ENCODE peak calls at places on chromosome X, in four cellular contexts. J is OCI-LY7, E is Panc1, B is IMR-90. G is an unnamed sample.

GRCh38 chrX:123121241-123121640 is 62.8 kb upstream of the GRIA3 start:
- DNase-seq in J (no peak), E (no peak), B (no peak), G (no peak)

GRCh38 chrX:106997611-106998010 is 2.4 kb downstream of the MORC4 start:
- DNase-seq in J (no peak), E (no peak), B (no peak), G (no peak)

GRCh38 chrX:130994671-130995070 is 63.5 kb upstream of the ARHGAP36 start:
- DNase-seq in J (peak; percentile 22), E (no peak), B (peak; percentile 2), G (no peak)

GRCh38 chrX:102516314-102516936 is at the start of gene TMSB15A:
- DNase-seq in J (no peak), E (no peak), B (peak; percentile 28), G (no peak)

GRCh38 chrX:112642349-112642748 is 37.4 kb downstream of the LHFPL1 start:
- DNase-seq in J (peak; percentile 44), E (peak; percentile 47), B (peak; percentile 75), G (peak; percentile 23)

GRCh38 chrX:80576815-80577533 is 156.7 kb downstream of the TENT5D start:
- DNase-seq in J (no peak), E (no peak), B (no peak), G (no peak)

GRCh38 chrX:9430346-9430745 is 34.5 kb upstream of the TBL1X start:
- DNase-seq in J (no peak), E (no peak), B (no peak), G (no peak)

GRCh38 chrX:3485727-3486126 is 139.3 kb upstream of the MXRA5 start:
- DNase-seq in J (no peak), E (no peak), B (no peak), G (no peak)

GRCh38 chrX:119745283-119745848 is 13.0 kb upstream of the SOWAHD start:
- DNase-seq in J (no peak), E (no peak), B (no peak), G (no peak)

GRCh38 chrX:28586891-28587635 is at the start of gene IL1RAPL1:
- DNase-seq in J (no peak), E (no peak), B (peak; percentile 81), G (peak; percentile 41)

GRCh38 chrX:9530848-9531274 is 66.0 kb downstream of the TBL1X start:
- DNase-seq in J (peak; percentile 73), E (no peak), B (peak; percentile 88), G (peak; percentile 55)

GRCh38 chrX:40172169-40172979 is 74.6 kb upstream of the BCOR start:
- DNase-seq in J (peak; percentile 56), E (no peak), B (peak; percentile 44), G (no peak)

GRCh38 chrX:133986008-133986683 is 752 bp upstream of the GPC3 start:
- DNase-seq in J (no peak), E (no peak), B (no peak), G (no peak)

GRCh38 chrX:152861116-152861515 is 30.3 kb downstream of the NSDHL start:
- DNase-seq in J (no peak), E (no peak), B (peak; percentile 21), G (peak; percentile 13)

GRCh38 chrX:101415180-101416130 is 7.4 kb downstream of the HNRNPH2 start:
- DNase-seq in J (peak; percentile 64), E (peak; percentile 64), B (peak; percentile 84), G (peak; percentile 63)

GRCh38 chrX:10217218-10217617 is 60.4 kb downstream of the CLCN4 start:
- DNase-seq in J (peak; percentile 21), E (no peak), B (no peak), G (no peak)

GRCh38 chrX:21966866-21967265 is 26.4 kb downstream of the SMS start:
- DNase-seq in J (no peak), E (no peak), B (no peak), G (no peak)

GRCh38 chrX:138128025-138128671 is 562.2 kb downstream of the ZIC3 start:
- DNase-seq in J (peak; percentile 24), E (peak; percentile 18), B (peak; percentile 11), G (no peak)

GRCh38 chrX:115344885-115345653 is 55.6 kb downstream of the LUZP4 start:
- DNase-seq in J (no peak), E (peak; percentile 36), B (peak; percentile 95), G (peak; percentile 90)

GRCh38 chrX:22652596-22652995 is 347.2 kb upstream of the DDX53 start:
- DNase-seq in J (no peak), E (no peak), B (peak; percentile 50), G (peak; percentile 8)

GRCh38 chrX:151902813-151903591 is 9.7 kb upstream of the MAGEA4 start:
- DNase-seq in J (no peak), E (peak; percentile 25), B (peak; percentile 66), G (peak; percentile 55)

GRCh38 chrX:46444011-46444410 is 101.2 kb downstream of the ZNF674 start:
- DNase-seq in J (no peak), E (peak; percentile 5), B (peak; percentile 89), G (peak; percentile 39)

GRCh38 chrX:84362184-84362838 is 139.9 kb downstream of the HDX start:
- DNase-seq in J (no peak), E (no peak), B (peak; percentile 19), G (no peak)

GRCh38 chrX:20609916-20610415 is 343.3 kb upstream of the RPS6KA3 start:
- DNase-seq in J (no peak), E (no peak), B (no peak), G (no peak)
- H3K4me3 ChIP-seq in J (no peak overlapping the region), E (no peak overlapping the region), B (no peak overlapping the region), G (no peak overlapping the region)

GRCh38 chrX:143701460-143701859 is 19.1 kb downstream of the SPANXN2 start:
- DNase-seq in J (no peak), E (no peak), B (no peak), G (no peak)
- H3K9me3 ChIP-seq in J (no peaks in the 10 kb centered on the region), E (no peaks in the 10 kb centered on the region), B (peaks cover 11% of the 10 kb centered on the region), G (peaks cover 5% of the 10 kb centered on the region)

GRCh38 chrX:135982860-135983259 is 2.4 kb upstream of the SLC9A6 start:
- DNase-seq in J (no peak), E (no peak), B (peak; percentile 50), G (no peak)

GRCh38 chrX:135981662-135982061 is 3.6 kb upstream of the SLC9A6 start:
- DNase-seq in J (no peak), E (no peak), B (no peak), G (no peak)

GRCh38 chrX:135985974-135986312 is 708 bp downstream of the SLC9A6 start:
- DNase-seq in J (no peak), E (no peak), B (no peak), G (no peak)

GRCh38 chrX:135985123-135985973 is at the start of gene SLC9A6:
- DNase-seq in J (peak; percentile 83), E (no peak), B (peak; percentile 17), G (no peak)

GRCh38 chrX:135984220-135984619 is 1.0 kb upstream of the SLC9A6 start:
- DNase-seq in J (no peak), E (no peak), B (no peak), G (no peak)
- H3K27ac ChIP-seq in J (peak overlapping the region; percentile 66), E (peak overlapping the region; percentile 84), B (peak overlapping the region; percentile 47), G (no peak overlapping the region)

DNA sequence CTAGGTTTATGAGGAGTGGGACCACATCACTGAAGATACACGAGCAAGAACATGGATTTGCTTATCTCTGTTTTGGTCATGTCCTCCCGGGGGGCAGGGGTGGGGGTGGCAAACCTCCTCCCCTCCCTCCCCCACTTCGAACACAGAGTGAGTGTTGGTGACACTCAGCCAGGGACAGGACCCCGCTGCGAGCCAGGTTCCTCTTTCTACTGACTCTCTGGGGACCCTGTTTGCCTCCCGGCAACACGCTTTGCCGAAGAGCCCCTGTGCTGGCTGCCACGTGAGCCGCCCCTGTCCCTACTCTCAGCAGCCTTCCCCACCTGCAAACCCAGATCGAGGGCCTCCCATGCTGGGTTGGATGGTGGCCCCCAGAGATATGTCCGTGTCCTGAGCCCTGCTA is 34.7 kb downstream of the P2RY8 start:
- DNase-seq in J (peak; percentile 98), E (no peak), B (no peak), G (no peak)
- H3K4me3 ChIP-seq in J (peak overlapping the region; percentile 33), E (no peak overlapping the region), B (no peak overlapping the region), G (no peak overlapping the region)

DNA sequence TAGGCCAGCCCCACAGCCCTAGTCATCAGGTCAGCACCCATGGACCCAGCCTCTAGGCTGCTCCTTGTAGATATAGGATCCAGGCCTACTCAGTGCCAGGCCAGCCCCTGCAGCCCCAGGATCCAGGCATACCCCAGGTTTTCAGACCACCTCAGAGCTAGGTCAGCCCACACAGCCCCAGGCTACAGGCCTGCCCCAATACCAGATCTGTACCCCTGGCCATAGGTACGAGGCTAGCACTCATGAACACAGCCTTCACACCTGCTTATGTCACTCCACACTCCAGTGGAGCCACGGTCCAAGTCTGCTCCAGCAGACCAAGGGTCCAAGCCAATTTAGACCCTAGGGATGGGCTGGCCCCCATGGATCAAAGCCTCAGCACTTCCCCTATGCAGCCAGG is 191.0 kb downstream of the DLG3 start:
- DNase-seq in J (no peak), E (no peak), B (no peak), G (no peak)
- H3K9me3 ChIP-seq in J (no peaks in the 10 kb centered on the region), E (no peaks in the 10 kb centered on the region), B (no peaks in the 10 kb centered on the region), G (no peaks in the 10 kb centered on the region)

GRCh38 chrX:17375631-17376380 is 806 bp downstream of the NHS start:
- DNase-seq in J (no peak), E (no peak), B (peak; percentile 22), G (no peak)
- H3K27ac ChIP-seq in J (no peak overlapping the region), E (no peak overlapping the region), B (peak overlapping the region; percentile 32), G (no peak overlapping the region)

DNA sequence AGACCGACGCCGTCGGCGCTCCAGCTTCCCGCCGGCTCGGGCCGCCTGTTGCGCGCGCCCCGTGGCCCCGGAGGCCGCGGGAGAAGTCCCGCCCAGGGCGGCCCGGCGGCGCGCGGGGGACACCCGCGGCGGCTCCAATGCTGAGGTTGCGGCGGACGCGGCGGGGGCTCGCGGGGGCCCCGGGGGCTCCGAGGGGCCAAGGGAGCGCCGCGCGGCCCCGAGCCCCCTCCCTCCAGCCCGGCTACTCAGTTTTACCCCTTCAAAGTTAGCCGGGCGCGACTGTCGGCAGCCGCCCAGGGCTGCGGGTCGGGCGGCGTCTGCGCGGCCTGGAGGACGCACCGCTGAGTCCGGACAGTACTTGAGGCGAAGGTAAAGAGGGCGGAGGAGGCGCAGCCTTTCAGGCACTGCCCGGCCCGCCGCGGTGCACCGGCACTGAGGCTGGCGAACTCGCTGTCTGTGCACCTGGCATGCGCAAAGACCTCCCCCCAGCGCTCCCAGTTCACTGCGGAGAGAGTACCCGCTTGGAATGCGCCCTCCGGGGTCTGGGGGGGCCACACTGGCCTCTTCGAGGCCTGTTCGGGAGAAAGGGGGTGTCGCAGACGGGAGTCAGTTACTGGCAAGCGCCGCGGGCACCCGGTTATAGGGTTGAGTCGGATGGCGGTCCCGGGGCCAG is 1.3 kb downstream of the PCDH19 start:
- DNase-seq in J (no peak), E (no peak), B (no peak), G (no peak)
- H3K4me3 ChIP-seq in J (no peak overlapping the region), E (no peak overlapping the region), B (no peak overlapping the region), G (no peak overlapping the region)

DNA sequence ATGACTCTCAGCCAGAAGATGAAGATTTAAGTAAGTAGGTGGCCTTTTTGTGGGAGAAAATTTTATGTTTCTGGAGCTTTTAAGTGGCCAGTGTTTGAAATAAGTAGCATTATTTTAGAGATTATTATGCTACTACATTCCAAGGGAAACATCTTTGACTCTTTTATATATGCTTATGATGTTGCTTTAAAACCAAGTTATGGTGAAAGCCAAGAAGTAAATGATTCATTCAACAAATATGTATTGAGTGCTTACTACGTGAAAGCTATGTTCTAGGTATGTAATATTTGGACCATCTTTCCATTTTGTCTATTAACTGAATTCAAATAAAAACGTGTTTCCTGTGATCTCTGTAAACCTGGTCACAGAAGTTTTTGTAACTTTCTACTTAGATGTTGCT is 58.3 kb downstream of the ZFX start:
- DNase-seq in J (no peak), E (no peak), B (peak; percentile 68), G (no peak)
- H3K9me3 ChIP-seq in J (no peaks in the 10 kb centered on the region), E (no peaks in the 10 kb centered on the region), B (no peaks in the 10 kb centered on the region), G (no peaks in the 10 kb centered on the region)

G was measured in AG04450.